ENCODE peak calls at places on chromosomes 13 and 19, in five cellular contexts. Y is RPMI8226; S is stimulated activated naive CD4-positive, alpha-beta T cell; I is heart right ventricle; A is stimulated activated CD4-positive, alpha-beta T cell treated with anti-CD3 and anti-CD28 coated beads, Interleukin-4, amount 100 ng/mL, for 48 hours. D is an unnamed sample.

GRCh38 chr13:64154514-64154913 is 2738.9 kb upstream of the PCDH20 start:
- DNase-seq in A (no peak), Y (no peak), S (no peak), I (no peak), D (no peak)

GRCh38 chr13:92807343-92807742 is 419.3 kb upstream of the GPC6 start:
- DNase-seq in Y (no peak), S (no peak), I (no peak), A (no peak), D (no peak)

GRCh38 chr19:36115453-36116343 is at the start of gene TBCB:
- DNase-seq in S (peak), Y (no peak), A (peak), I (peak), D (no peak)

GRCh38 chr13:95512424-95512823 is 40.1 kb upstream of the CLDN10 start:
- DNase-seq in S (no peak), Y (no peak), A (no peak), I (no peak), D (no peak)

GRCh38 chr13:111115051-111115840 is at the start of gene ARHGEF7:
- DNase-seq in A (no peak), I (peak), Y (no peak), S (peak), D (no peak)

GRCh38 chr13:43272866-43273265 is 249.5 kb downstream of the DNAJC15 start:
- DNase-seq in A (no peak), S (no peak), Y (no peak), I (no peak), D (no peak)

GRCh38 chr19:9940778-9941177 is 4.5 kb upstream of the OLFM2 start:
- DNase-seq in I (no peak), A (no peak), S (no peak), Y (no peak), D (no peak)

GRCh38 chr19:19460761-19461265 is 54.5 kb downstream of the TSSK6 start:
- DNase-seq in I (peak), S (peak), Y (no peak), A (peak), D (peak)

GRCh38 chr19:8194528-8195275 is 14.5 kb upstream of the CERS4 start:
- DNase-seq in S (peak), Y (no peak), A (no peak), I (peak), D (peak)

GRCh38 chr13:48146122-48146521 is 51.2 kb upstream of the MED4 start:
- DNase-seq in I (no peak), S (no peak), Y (no peak), A (no peak), D (no peak)

GRCh38 chr13:21310220-21310619 is 133.8 kb downstream of the MRPL57 start:
- DNase-seq in S (no peak), Y (no peak), A (no peak), I (no peak), D (no peak)

GRCh38 chr13:77429320-77430142 is 102.6 kb upstream of the MYCBP2 start:
- DNase-seq in A (peak), I (no peak), Y (peak), S (no peak), D (no peak)

GRCh38 chr13:64553411-64554129 is 2676.6 kb downstream of the PCDH9 start:
- DNase-seq in S (no peak), Y (no peak), A (no peak), I (no peak), D (no peak)

GRCh38 chr13:111944171-111944583 is 122.8 kb upstream of the SOX1 start:
- DNase-seq in Y (no peak), A (no peak), S (no peak), I (no peak), D (no peak)

GRCh38 chr19:709196-709964 is 645 bp downstream of the PALM start:
- DNase-seq in A (no peak), Y (no peak), S (no peak), I (no peak), D (no peak)

GRCh38 chr13:110885516-110885915 is 29.4 kb downstream of the ANKRD10 start:
- DNase-seq in A (no peak), Y (no peak), S (no peak), I (no peak), D (no peak)

GRCh38 chr13:33611016-33611805 is 206.7 kb upstream of the RFC3 start:
- DNase-seq in Y (no peak), I (peak), S (no peak), A (no peak), D (no peak)

GRCh38 chr19:32816555-32817099 is 52.9 kb downstream of the SLC7A9 start:
- DNase-seq in S (no peak), I (no peak), A (no peak), Y (no peak), D (no peak)

GRCh38 chr19:4866595-4867424 is 657 bp downstream of the PLIN3 start:
- DNase-seq in Y (no peak), S (peak), A (peak), I (peak), D (peak)

GRCh38 chr19:35299523-35300339 is 7.8 kb downstream of the MAG start:
- DNase-seq in Y (no peak), A (no peak), S (no peak), I (no peak), D (no peak)

GRCh38 chr19:5343848-5344247 is 3.2 kb upstream of the PTPRS start:
- DNase-seq in Y (no peak), I (no peak), A (no peak), S (no peak), D (no peak)

GRCh38 chr19:7480222-7480974 is 8.4 kb downstream of the PEX11G start:
- DNase-seq in S (no peak), Y (no peak), A (no peak), I (no peak), D (no peak)

GRCh38 chr19:37227996-37228395 is 10.0 kb downstream of the ZNF383 start:
- DNase-seq in S (no peak), I (no peak), A (peak), Y (peak), D (no peak)

GRCh38 chr19:13005253-13005652 is 10.0 kb downstream of the NFIX start:
- DNase-seq in S (no peak), A (no peak), I (no peak), Y (no peak), D (no peak)